ENCODE peak calls at places on chromosome 16, in ten cellular contexts. A, S, T, D, I, U, M, N, Q and X are unnamed samples.

GRCh38 chr16:31877876-31878642 is 4.5 kb downstream of the ZNF267 start:
- DNase-seq in I (no peak), M (no peak), A (peak; percentile 71), D (no peak), S (no peak), Q (no peak), N (no peak), T (no peak), U (no peak), X (no peak)

GRCh38 chr16:21599994-21600773 is 807 bp downstream of the METTL9 start:
- DNase-seq in A (no peak), D (no peak), N (peak; percentile 29), I (no peak), T (no peak), U (peak; percentile 69), S (no peak), M (no peak), Q (no peak), X (no peak)

GRCh38 chr16:85858984-85859817 is 39.8 kb upstream of the IRF8 start:
- DNase-seq in S (no peak), Q (no peak), N (no peak), A (no peak), I (no peak), T (no peak), D (no peak), M (no peak), U (no peak), X (no peak)

GRCh38 chr16:81447383-81448101 is 2.9 kb downstream of the CMIP start:
- DNase-seq in Q (peak; percentile 68), S (no peak), T (no peak), I (no peak), U (no peak), A (peak; percentile 54), M (no peak), N (no peak), D (no peak), X (no peak)

GRCh38 chr16:75479421-75479990 is 15.0 kb upstream of the TMEM170A start:
- DNase-seq in I (no peak), T (no peak), M (no peak), D (no peak), U (no peak), A (no peak), Q (no peak), N (no peak), S (no peak), X (no peak)

GRCh38 chr16:66480265-66481080 is 53.4 kb downstream of the BEAN1 start:
- DNase-seq in S (no peak), D (no peak), M (no peak), A (peak; percentile 60), T (no peak), Q (no peak), I (no peak), N (no peak), U (no peak), X (peak; percentile 36)

GRCh38 chr16:31215287-31216115 is 1.4 kb downstream of the PYDC1 start:
- DNase-seq in S (peak; percentile 50), N (no peak), T (no peak), D (no peak), I (peak; percentile 89), A (peak; percentile 66), Q (peak; percentile 56), U (no peak), M (peak; percentile 64), X (peak; percentile 75)

GRCh38 chr16:19344224-19344801 is 58.8 kb downstream of the CLEC19A start:
- DNase-seq in M (no peak), S (no peak), A (no peak), N (no peak), Q (peak; percentile 71), T (no peak), D (no peak), I (no peak), U (no peak), X (no peak)

GRCh38 chr16:5709889-5710288 is 612.3 kb upstream of the EEF2KMT start:
- DNase-seq in A (no peak), T (no peak), Q (no peak), S (no peak), M (peak; percentile 69), N (no peak), U (peak; percentile 39), D (no peak), I (no peak), X (no peak)

GRCh38 chr16:87765473-87765775 is 362 bp downstream of the KLHDC4 start:
- DNase-seq in I (no peak), A (peak; percentile 80), U (peak; percentile 9), M (peak; percentile 24), D (peak; percentile 33), S (no peak), Q (no peak), N (no peak), T (no peak), X (no peak)

GRCh38 chr16:30923554-30924085 is at the start of gene FBXL19:
- DNase-seq in D (peak; percentile 14), S (no peak), N (no peak), Q (no peak), M (peak; percentile 69), I (peak; percentile 77), U (no peak), T (no peak), A (peak; percentile 71), X (peak; percentile 60)

GRCh38 chr16:17082126-17082882 is 388.5 kb downstream of the XYLT1 start:
- DNase-seq in N (no peak), M (no peak), S (no peak), U (no peak), D (no peak), I (no peak), A (no peak), Q (no peak), T (no peak), X (no peak)

GRCh38 chr16:57483725-57484514 is 2.4 kb downstream of the DOK4 start:
- DNase-seq in I (peak; percentile 41), U (no peak), N (no peak), T (no peak), Q (no peak), A (peak; percentile 45), S (no peak), M (no peak), D (no peak), X (no peak)

GRCh38 chr16:53865492-53865863 is 161.5 kb downstream of the FTO start:
- DNase-seq in M (no peak), T (no peak), N (no peak), D (no peak), A (no peak), S (peak; percentile 37), Q (no peak), I (no peak), U (no peak), X (no peak)

GRCh38 chr16:83964684-83965443 is 3.2 kb upstream of the NECAB2 start:
- DNase-seq in I (no peak), S (no peak), Q (no peak), U (no peak), A (no peak), N (no peak), T (no peak), D (no peak), M (no peak), X (no peak)

GRCh38 chr16:87447323-87447722 is 45.5 kb downstream of the ZCCHC14 start:
- DNase-seq in U (no peak), I (no peak), Q (no peak), S (peak; percentile 54), T (no peak), N (no peak), M (no peak), A (no peak), D (no peak), X (no peak)

GRCh38 chr16:30740364-30741251 is 7.6 kb upstream of the PHKG2 start:
- DNase-seq in D (no peak), I (peak; percentile 91), T (no peak), A (no peak), M (no peak), N (no peak), S (peak; percentile 77), U (no peak), Q (peak; percentile 93), X (peak; percentile 89)

GRCh38 chr16:13561276-13561675 is 358.7 kb upstream of the ERCC4 start:
- DNase-seq in S (no peak), I (no peak), Q (no peak), M (no peak), D (no peak), U (no peak), A (no peak), T (no peak), N (no peak), X (no peak)

GRCh38 chr16:63612462-63613227 is 1509.2 kb downstream of the CDH11 start:
- DNase-seq in N (no peak), A (no peak), T (no peak), I (no peak), D (no peak), Q (no peak), S (no peak), M (no peak), U (no peak), X (no peak)

GRCh38 chr16:28893291-28893690 is 15.0 kb downstream of the ATP2A1 start:
- DNase-seq in N (no peak), D (no peak), T (no peak), A (no peak), Q (no peak), M (no peak), I (no peak), S (no peak), U (no peak), X (no peak)